ENCODE peak calls at places on chromosomes 1 and 21, in nine cellular contexts. U, X, N, E, L, G, C, Y and S are unnamed samples.

GRCh38 chr1:185926562-185926961 is 192.4 kb downstream of the HMCN1 start:
- DNase-seq in U (no peak), X (no peak), N (no peak), E (no peak), L (no peak), G (no peak), C (no peak), Y (no peak), S (no peak)

GRCh38 chr1:30472526-30472925 is 250.9 kb downstream of the MATN1 start:
- DNase-seq in U (no peak), X (no peak), N (no peak), E (no peak), L (no peak), G (no peak), C (no peak), Y (no peak), S (no peak)

GRCh38 chr1:25624155-25624554 is 7.6 kb downstream of the MAN1C1 start:
- DNase-seq in U (no peak), X (no peak), N (no peak), E (no peak), L (no peak), G (no peak), C (no peak), Y (no peak), S (no peak)

GRCh38 chr1:9780554-9781110 is 43.1 kb downstream of the CLSTN1 start:
- DNase-seq in U (no peak), X (no peak), N (no peak), E (no peak), L (no peak), G (no peak), C (no peak), Y (no peak), S (no peak)

GRCh38 chr1:37478890-37479254 is 4.5 kb downstream of the ZC3H12A start:
- DNase-seq in U (peak), X (no peak), N (peak), E (no peak), L (no peak), G (no peak), C (no peak), Y (no peak), S (no peak)

GRCh38 chr1:223233410-223234163 is 90.5 kb upstream of the TLR5 start:
- DNase-seq in U (peak), X (peak), N (no peak), E (peak), L (no peak), G (peak), C (no peak), Y (peak), S (no peak)

GRCh38 chr1:116172666-116173065 is 61.5 kb downstream of the MAB21L3 start:
- DNase-seq in U (no peak), X (no peak), N (no peak), E (no peak), L (no peak), G (no peak), C (no peak), Y (no peak), S (no peak)

GRCh38 chr1:172627702-172628101 is 31.2 kb upstream of the FASLG start:
- DNase-seq in U (peak), X (no peak), N (no peak), E (no peak), L (no peak), G (no peak), C (no peak), Y (no peak), S (no peak)

GRCh38 chr1:100584761-100585745 is 47.1 kb downstream of the GPR88 start:
- DNase-seq in U (no peak), X (no peak), N (no peak), E (no peak), L (no peak), G (peak), C (no peak), Y (no peak), S (no peak)

GRCh38 chr21:38134084-38134873 is 122.5 kb upstream of the KCNJ15 start:
- DNase-seq in U (no peak), X (no peak), N (no peak), E (no peak), L (no peak), G (no peak), C (no peak), Y (no peak), S (no peak)

GRCh38 chr1:38334930-38335592 is 288.5 kb upstream of the POU3F1 start:
- DNase-seq in U (no peak), X (no peak), N (no peak), E (no peak), L (no peak), G (no peak), C (no peak), Y (no peak), S (no peak)

GRCh38 chr21:39472786-39473185 is 21.0 kb downstream of the SH3BGR start:
- DNase-seq in U (no peak), X (no peak), N (no peak), E (no peak), L (no peak), G (no peak), C (no peak), Y (no peak), S (no peak)

GRCh38 chr1:156496211-156496761 is 4.3 kb downstream of the MEF2D start:
- DNase-seq in U (no peak), X (no peak), N (no peak), E (no peak), L (no peak), G (no peak), C (no peak), Y (no peak), S (no peak)

GRCh38 chr21:34553199-34553952 is 41.4 kb upstream of the KCNE1 start:
- DNase-seq in U (no peak), X (no peak), N (no peak), E (no peak), L (no peak), G (peak), C (no peak), Y (no peak), S (no peak)

GRCh38 chr1:50959303-50959912 is 659 bp downstream of the FAF1 start:
- DNase-seq in U (peak), X (no peak), N (peak), E (peak), L (no peak), G (peak), C (peak), Y (no peak), S (no peak)

GRCh38 chr1:220498188-220498587 is 29.7 kb upstream of the MARK1 start:
- DNase-seq in U (no peak), X (no peak), N (no peak), E (no peak), L (no peak), G (no peak), C (no peak), Y (no peak), S (peak)

GRCh38 chr1:67429011-67429527 is 1.1 kb downstream of the SERBP1 start:
- DNase-seq in U (peak), X (no peak), N (peak), E (peak), L (peak), G (peak), C (peak), Y (peak), S (no peak)